ENCODE peak calls at places on chromosome 1, in ten cellular contexts. A is left cardiac atrium; D is mucosa of descending colon; T is gastroesophageal sphincter; N is heart left ventricle; B is activated T-cell treated with anti-CD3 and anti-CD28 coated beads, Interleukin-2, amount 50 U/mL, for 4 hours; W is naive thymus-derived CD4-positive, alpha-beta T cell; S is lower lobe of right lung; Y is aorta; X is CD8-positive, alpha-beta T cell. J is an unnamed sample.

GRCh38 chr1:43557744-43558245 is 27.1 kb downstream of the PTPRF start:
- ATAC-seq in T (peak), A (peak), W (no peak), B (no peak), X (no peak), Y (peak), D (peak), N (no peak), S (peak), J (no peak)

GRCh38 chr1:185861630-185862029 is 127.4 kb downstream of the HMCN1 start:
- ATAC-seq in X (no peak), A (no peak), T (no peak), N (no peak), B (no peak), Y (no peak), W (no peak), S (peak), D (no peak), J (no peak)

GRCh38 chr1:178871551-178872320 is 859 bp upstream of the ANGPTL1 start:
- ATAC-seq in D (peak), X (no peak), W (no peak), B (no peak), Y (no peak), S (peak), A (no peak), N (no peak), T (no peak), J (no peak)

GRCh38 chr1:35605882-35606182 is 32.7 kb downstream of the TFAP2E start:
- ATAC-seq in W (no peak), X (no peak), T (no peak), S (no peak), N (no peak), Y (no peak), A (no peak), D (no peak), B (no peak), J (no peak)

GRCh38 chr1:6801998-6802397 is 16.7 kb downstream of the CAMTA1 start:
- ATAC-seq in B (no peak), W (peak), S (peak), Y (peak), N (peak), X (no peak), A (peak), T (no peak), D (no peak), J (peak)

GRCh38 chr1:37391181-37391949 is 83.0 kb upstream of the ZC3H12A start:
- ATAC-seq in T (no peak), N (no peak), S (no peak), Y (no peak), W (no peak), X (no peak), A (no peak), D (no peak), B (no peak), J (no peak)

GRCh38 chr1:170239445-170239844 is 93.7 kb downstream of the NTMT2 start:
- ATAC-seq in S (no peak), A (no peak), B (no peak), T (peak), D (no peak), W (no peak), Y (no peak), N (no peak), X (no peak), J (no peak)

GRCh38 chr1:215181518-215181917 is 99.0 kb downstream of the KCNK2 start:
- ATAC-seq in T (no peak), W (no peak), S (no peak), D (no peak), Y (no peak), X (no peak), N (no peak), B (no peak), A (no peak), J (no peak)

GRCh38 chr1:172185206-172185605 is 235.3 kb upstream of the C1orf105 start:
- ATAC-seq in D (peak), A (no peak), X (no peak), T (no peak), W (no peak), S (no peak), B (no peak), Y (no peak), N (no peak), J (no peak)

GRCh38 chr1:225733254-225733653 is 44.4 kb upstream of the SRP9 start:
- ATAC-seq in T (no peak), S (no peak), A (no peak), B (no peak), W (no peak), N (no peak), X (no peak), D (no peak), Y (no peak), J (no peak)

GRCh38 chr1:187241971-187242370 is 413.2 kb downstream of the PLA2G4A start:
- ATAC-seq in N (no peak), W (no peak), B (no peak), A (no peak), T (no peak), X (no peak), D (no peak), S (no peak), Y (no peak), J (no peak)

GRCh38 chr1:85022700-85023099 is 25.6 kb downstream of the MCOLN3 start:
- ATAC-seq in X (no peak), N (no peak), S (no peak), D (no peak), B (no peak), T (no peak), A (no peak), Y (no peak), W (no peak), J (no peak)

GRCh38 chr1:113042336-113043143 is 30.5 kb upstream of the LRIG2 start:
- ATAC-seq in Y (peak), N (peak), S (peak), X (no peak), T (peak), B (no peak), W (peak), D (peak), A (peak), J (peak)

GRCh38 chr1:25624155-25624554 is 7.6 kb downstream of the MAN1C1 start:
- ATAC-seq in Y (no peak), W (peak), X (no peak), D (no peak), S (no peak), N (no peak), A (no peak), B (no peak), T (no peak), J (no peak)

GRCh38 chr1:244160455-244161020 is 109.5 kb downstream of the ZBTB18 start:
- ATAC-seq in T (no peak), D (no peak), A (no peak), N (no peak), X (no peak), W (peak), Y (peak), B (no peak), S (no peak), J (no peak)

J was measured in activated T-helper 17 cell treated with anti-CD3 and anti-CD28 coated beads, Interleukin-2, amount 50 U/mL, for 72 hours.